ENCODE peak calls at places on chromosome 17, in five cellular contexts. One of them, this sample, is unnamed.

GRCh38 chr17:312476-313148 is 40.0 kb downstream of the RPH3AL start:
- DNase-seq in fibroblast of lung: no peak
- DNase-seq in thoracic aorta: no peak
- DNase-seq in choroid plexus epithelial cell: no peak
- DNase-seq in prostate gland: no peak
- DNase-seq in this sample: no peak

GRCh38 chr17:48729335-48730239 is 1.0 kb upstream of the HOXB13 start:
- DNase-seq in fibroblast of lung: no peak
- DNase-seq in thoracic aorta: no peak
- DNase-seq in choroid plexus epithelial cell: no peak
- DNase-seq in prostate gland: peak
- DNase-seq in this sample: no peak

GRCh38 chr17:1588781-1589585 is 26.4 kb upstream of the PITPNA start:
- DNase-seq in fibroblast of lung: peak
- DNase-seq in thoracic aorta: no peak
- DNase-seq in choroid plexus epithelial cell: peak
- DNase-seq in prostate gland: no peak
- DNase-seq in this sample: peak

GRCh38 chr17:56834380-56835258 is 668 bp downstream of the DGKE start:
- DNase-seq in fibroblast of lung: peak
- DNase-seq in thoracic aorta: no peak
- DNase-seq in choroid plexus epithelial cell: peak
- DNase-seq in prostate gland: peak
- DNase-seq in this sample: no peak

GRCh38 chr17:32264140-32264799 is 1.4 kb upstream of the RHBDL3 start:
- DNase-seq in fibroblast of lung: no peak
- DNase-seq in thoracic aorta: no peak
- DNase-seq in choroid plexus epithelial cell: no peak
- DNase-seq in prostate gland: no peak
- DNase-seq in this sample: no peak

GRCh38 chr17:1686086-1686485 is 1.4 kb upstream of the PRPF8 start:
- DNase-seq in fibroblast of lung: no peak
- DNase-seq in thoracic aorta: no peak
- DNase-seq in choroid plexus epithelial cell: peak
- DNase-seq in prostate gland: no peak
- DNase-seq in this sample: no peak

GRCh38 chr17:74280093-74280513 is 6.1 kb downstream of the DNAI2 start:
- DNase-seq in fibroblast of lung: no peak
- DNase-seq in thoracic aorta: no peak
- DNase-seq in choroid plexus epithelial cell: no peak
- DNase-seq in prostate gland: no peak
- DNase-seq in this sample: no peak

GRCh38 chr17:39108976-39109375 is 42.5 kb downstream of the PLXDC1 start:
- DNase-seq in fibroblast of lung: no peak
- DNase-seq in thoracic aorta: no peak
- DNase-seq in choroid plexus epithelial cell: no peak
- DNase-seq in prostate gland: no peak
- DNase-seq in this sample: no peak

GRCh38 chr17:17724307-17724921 is 43.2 kb downstream of the RAI1 start:
- DNase-seq in fibroblast of lung: peak
- DNase-seq in thoracic aorta: no peak
- DNase-seq in choroid plexus epithelial cell: peak
- DNase-seq in prostate gland: no peak
- DNase-seq in this sample: peak

GRCh38 chr17:6384481-6384880 is 50.4 kb downstream of the AIPL1 start:
- DNase-seq in fibroblast of lung: no peak
- DNase-seq in thoracic aorta: no peak
- DNase-seq in choroid plexus epithelial cell: no peak
- DNase-seq in prostate gland: no peak
- DNase-seq in this sample: no peak

DNA sequence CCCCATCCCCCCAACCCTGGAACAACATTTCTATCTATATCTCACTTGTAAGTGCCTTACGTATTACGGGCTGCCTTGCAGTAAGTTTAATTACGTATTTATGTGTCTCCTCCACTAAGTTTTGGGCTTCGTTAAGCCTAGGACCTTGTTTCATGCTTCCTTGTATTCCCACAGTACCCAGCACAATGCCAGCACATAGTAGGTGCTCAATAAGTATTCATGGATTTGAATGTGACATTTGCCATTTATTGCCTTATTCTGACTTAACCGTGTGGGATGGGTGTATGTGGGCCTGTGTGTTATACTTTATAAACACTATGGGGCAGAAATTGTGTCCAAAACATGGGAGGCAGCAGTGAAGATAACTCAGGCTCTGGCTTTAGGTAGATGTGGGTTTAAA is 6.0 kb downstream of the COA3 start:
- DNase-seq in fibroblast of lung: no peak
- DNase-seq in thoracic aorta: no peak
- DNase-seq in choroid plexus epithelial cell: no peak
- DNase-seq in prostate gland: no peak
- DNase-seq in this sample: no peak
- TF ChIP-seq CTCF in fibroblast of lung: no peak
- TF ChIP-seq CTCF in thoracic aorta: no peak
- TF ChIP-seq CTCF in choroid plexus epithelial cell: no peak
- TF ChIP-seq CTCF in prostate gland: no peak
- TF ChIP-seq CTCF in this sample: no peak

DNA sequence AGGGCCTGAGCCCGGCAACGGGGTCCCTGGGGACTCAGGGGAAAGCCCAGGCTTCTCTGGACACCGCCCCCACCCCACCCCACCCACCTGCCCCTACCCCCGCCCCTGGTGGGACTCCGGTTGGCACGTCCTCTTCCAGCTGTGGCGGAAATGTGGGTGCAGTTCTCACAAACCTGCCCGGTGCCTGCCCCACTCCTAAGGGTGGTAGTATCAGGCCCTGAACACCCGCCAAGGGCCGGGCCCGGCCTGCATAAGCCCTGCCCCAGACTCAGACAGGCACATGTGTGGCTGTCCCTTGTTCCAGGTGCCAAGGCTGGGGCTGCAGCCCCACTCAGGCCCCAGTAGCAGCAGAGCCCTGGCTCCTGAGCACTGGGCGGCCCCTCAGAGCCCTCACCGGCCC is 58.1 kb downstream of the ACTG1 start:
- DNase-seq in fibroblast of lung: no peak
- DNase-seq in thoracic aorta: no peak
- DNase-seq in choroid plexus epithelial cell: no peak
- DNase-seq in prostate gland: no peak
- DNase-seq in this sample: no peak
- H3K4me3 ChIP-seq in fibroblast of lung: no peak
- H3K4me3 ChIP-seq in thoracic aorta: no peak
- H3K4me3 ChIP-seq in choroid plexus epithelial cell: no peak
- H3K4me3 ChIP-seq in prostate gland: no peak
- H3K4me3 ChIP-seq in this sample: no peak

DNA sequence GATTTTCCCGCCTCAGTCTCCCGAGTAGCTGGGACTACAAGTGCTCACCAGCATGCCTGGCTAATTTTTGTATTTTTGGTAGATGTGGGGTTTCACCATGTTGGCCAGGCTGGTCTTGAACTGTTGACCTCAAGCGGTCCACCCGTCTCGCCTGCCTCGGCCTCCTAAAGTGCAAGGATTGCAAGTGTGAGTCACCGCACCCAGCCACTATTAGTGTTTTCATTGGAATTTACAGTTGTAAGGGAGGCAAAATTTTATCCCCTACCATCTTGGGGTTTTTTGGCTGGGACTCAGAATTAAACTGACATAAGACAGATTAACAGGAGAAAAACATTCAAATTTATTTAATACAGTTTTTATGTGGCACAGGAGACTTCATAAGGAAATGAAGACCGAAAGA is 12.3 kb upstream of the MYCBPAP start:
- DNase-seq in fibroblast of lung: no peak
- DNase-seq in thoracic aorta: no peak
- DNase-seq in choroid plexus epithelial cell: peak
- DNase-seq in prostate gland: no peak
- DNase-seq in this sample: no peak
- TF ChIP-seq CTCF in fibroblast of lung: no peak
- TF ChIP-seq CTCF in thoracic aorta: no peak
- TF ChIP-seq CTCF in choroid plexus epithelial cell: no peak
- TF ChIP-seq CTCF in prostate gland: no peak
- TF ChIP-seq CTCF in this sample: no peak

GRCh38 chr17:10126554-10127493 is 71.6 kb downstream of the GAS7 start:
- DNase-seq in fibroblast of lung: peak
- DNase-seq in thoracic aorta: no peak
- DNase-seq in choroid plexus epithelial cell: peak
- DNase-seq in prostate gland: no peak
- DNase-seq in this sample: no peak
- H3K4me3 ChIP-seq in fibroblast of lung: no peak
- H3K4me3 ChIP-seq in thoracic aorta: no peak
- H3K4me3 ChIP-seq in choroid plexus epithelial cell: no peak
- H3K4me3 ChIP-seq in prostate gland: no peak
- H3K4me3 ChIP-seq in this sample: no peak

DNA sequence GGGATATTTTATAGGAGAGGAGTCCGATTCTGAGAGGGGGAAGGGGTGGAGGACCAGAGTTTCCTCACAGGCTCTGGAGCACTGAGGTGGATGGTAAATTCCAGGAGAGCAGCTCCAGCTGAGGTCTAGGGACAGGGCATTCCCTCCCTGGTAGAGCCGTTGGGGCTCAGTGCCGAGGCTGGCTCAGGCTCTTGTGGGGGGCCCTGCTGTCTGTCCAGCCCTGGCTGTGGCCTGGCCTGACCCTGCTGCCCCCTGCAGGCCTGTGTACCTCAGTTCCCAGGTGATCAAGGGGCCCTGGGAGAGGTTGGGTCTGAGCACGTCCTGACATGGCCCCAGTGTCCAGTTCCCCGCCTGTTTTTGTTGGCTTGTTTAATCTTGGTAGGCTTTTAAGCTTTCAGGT is 16.8 kb downstream of the ZNF750 start:
- DNase-seq in fibroblast of lung: no peak
- DNase-seq in thoracic aorta: no peak
- DNase-seq in choroid plexus epithelial cell: no peak
- DNase-seq in prostate gland: no peak
- DNase-seq in this sample: no peak
- TF ChIP-seq CTCF in fibroblast of lung: no peak
- TF ChIP-seq CTCF in thoracic aorta: no peak
- TF ChIP-seq CTCF in choroid plexus epithelial cell: no peak
- TF ChIP-seq CTCF in prostate gland: no peak
- TF ChIP-seq CTCF in this sample: peak

GRCh38 chr17:72063262-72063661 is 57.6 kb upstream of the SOX9 start:
- DNase-seq in fibroblast of lung: no peak
- DNase-seq in thoracic aorta: no peak
- DNase-seq in choroid plexus epithelial cell: no peak
- DNase-seq in prostate gland: no peak
- DNase-seq in this sample: no peak
- H3K4me3 ChIP-seq in fibroblast of lung: no peak
- H3K4me3 ChIP-seq in thoracic aorta: no peak
- H3K4me3 ChIP-seq in choroid plexus epithelial cell: no peak
- H3K4me3 ChIP-seq in prostate gland: no peak
- H3K4me3 ChIP-seq in this sample: no peak

GRCh38 chr17:41835800-41836549 is at the start of gene NT5C3B:
- DNase-seq in fibroblast of lung: no peak
- DNase-seq in thoracic aorta: no peak
- DNase-seq in choroid plexus epithelial cell: peak
- DNase-seq in prostate gland: peak
- DNase-seq in this sample: no peak

GRCh38 chr17:41835214-41835799 is 725 bp downstream of the NT5C3B start:
- DNase-seq in fibroblast of lung: no peak
- DNase-seq in thoracic aorta: no peak
- DNase-seq in choroid plexus epithelial cell: no peak
- DNase-seq in prostate gland: no peak
- DNase-seq in this sample: no peak

GRCh38 chr17:41837761-41838538 is at the start of gene KLHL10:
- DNase-seq in fibroblast of lung: no peak
- DNase-seq in thoracic aorta: no peak
- DNase-seq in choroid plexus epithelial cell: peak
- DNase-seq in prostate gland: no peak
- DNase-seq in this sample: no peak

GRCh38 chr17:41836550-41837196 is 641 bp upstream of the NT5C3B start:
- DNase-seq in fibroblast of lung: no peak
- DNase-seq in thoracic aorta: no peak
- DNase-seq in choroid plexus epithelial cell: no peak
- DNase-seq in prostate gland: no peak
- DNase-seq in this sample: no peak
- TF ChIP-seq CTCF in fibroblast of lung: no peak
- TF ChIP-seq CTCF in thoracic aorta: no peak
- TF ChIP-seq CTCF in choroid plexus epithelial cell: no peak
- TF ChIP-seq CTCF in prostate gland: no peak
- TF ChIP-seq CTCF in this sample: no peak